ENCODE peak calls at places on chromosomes 3 and 15, in six cellular contexts. K is mucosa of gallbladder; S is H9; J is stimulated activated CD8-positive, alpha-beta memory T cell treated with anti-CD3 and anti-CD28 coated beads, Interleukin-7, amount 100 ng/mL, for 1 hour; N is CD4-positive, alpha-beta T cell; Q is activated CD4-positive, alpha-beta T cell treated with anti-CD3 and anti-CD28 coated beads, Interleukin-2, amount 50 U/mL, for 24 hours. O is an unnamed sample.

GRCh38 chr15:83673385-83673784 is 19.5 kb downstream of the ADAMTSL3 start:
- DNase-seq in K (no peak), S (no peak), J (no peak), N (no peak), Q (no peak), O (no peak)

GRCh38 chr3:42387802-42388651 is 22.4 kb downstream of the LYZL4 start:
- DNase-seq in K (no peak), S (no peak), J (no peak), N (peak), Q (peak), O (peak)

GRCh38 chr15:29695486-29696167 is 126.6 kb downstream of the TJP1 start:
- DNase-seq in K (no peak), S (no peak), J (no peak), N (no peak), Q (no peak), O (no peak)

GRCh38 chr15:40072216-40072990 is 33.4 kb upstream of the SRP14 start:
- DNase-seq in K (no peak), S (peak), J (no peak), N (no peak), Q (no peak), O (peak)

GRCh38 chr3:178568152-178568753 is 32.0 kb downstream of the KCNMB2 start:
- DNase-seq in K (no peak), S (no peak), J (no peak), N (no peak), Q (no peak), O (no peak)

GRCh38 chr15:89905846-89906378 is 6.8 kb downstream of the ARPIN start:
- DNase-seq in K (no peak), S (no peak), J (no peak), N (no peak), Q (no peak), O (no peak)

GRCh38 chr3:10335871-10336622 is 15.1 kb upstream of the SEC13 start:
- DNase-seq in K (no peak), S (no peak), J (no peak), N (no peak), Q (no peak), O (no peak)

GRCh38 chr15:45572627-45573026 is 14.6 kb upstream of the BLOC1S6 start:
- DNase-seq in K (no peak), S (no peak), J (no peak), N (no peak), Q (no peak), O (no peak)

GRCh38 chr3:123792473-123793201 is 91.5 kb downstream of the MYLK start:
- DNase-seq in K (no peak), S (no peak), J (no peak), N (no peak), Q (no peak), O (no peak)

GRCh38 chr3:141081141-141081795 is 30.1 kb downstream of the SPSB4 start:
- DNase-seq in K (no peak), S (no peak), J (no peak), N (no peak), Q (no peak), O (no peak)

GRCh38 chr3:156307704-156308103 is 187.3 kb downstream of the KCNAB1 start:
- DNase-seq in K (peak), S (no peak), J (no peak), N (no peak), Q (no peak), O (peak)

GRCh38 chr3:49616491-49616941 is 57.6 kb upstream of the APEH start:
- DNase-seq in K (no peak), S (peak), J (no peak), N (no peak), Q (no peak), O (no peak)

GRCh38 chr15:92733934-92734521 is 78.5 kb upstream of the FAM174B start:
- DNase-seq in K (no peak), S (peak), J (no peak), N (no peak), Q (no peak), O (peak)

GRCh38 chr3:59774613-59775012 is 724.8 kb upstream of the CFAP20DC start:
- DNase-seq in K (no peak), S (no peak), J (no peak), N (no peak), Q (no peak), O (no peak)

GRCh38 chr3:182979719-182980191 is 583 bp downstream of the DCUN1D1 start:
- DNase-seq in K (no peak), S (no peak), J (no peak), N (no peak), Q (no peak), O (peak)

GRCh38 chr15:78353093-78353492 is 12.9 kb downstream of the CRABP1 start:
- DNase-seq in K (no peak), S (no peak), J (no peak), N (no peak), Q (no peak), O (peak)

GRCh38 chr3:55006277-55006676 is 78.4 kb upstream of the LRTM1 start:
- DNase-seq in K (no peak), S (no peak), J (no peak), N (no peak), Q (no peak), O (no peak)

GRCh38 chr15:28274635-28275034 is 47.3 kb downstream of the HERC2 start:
- DNase-seq in K (no peak), S (no peak), J (no peak), N (no peak), Q (no peak), O (no peak)

GRCh38 chr3:167684389-167684993 is 30.7 kb upstream of the WDR49 start:
- DNase-seq in K (peak), S (no peak), J (peak), N (no peak), Q (peak), O (peak)

GRCh38 chr3:58521917-58522680 is 14.9 kb downstream of the ACOX2 start:
- DNase-seq in K (no peak), S (no peak), J (no peak), N (no peak), Q (no peak), O (no peak)

GRCh38 chr3:48851407-48851806 is 3.7 kb upstream of the PRKAR2A start:
- DNase-seq in K (no peak), S (no peak), J (no peak), N (no peak), Q (no peak), O (no peak)

GRCh38 chr3:30639937-30640336 is 33.5 kb downstream of the TGFBR2 start:
- DNase-seq in K (no peak), S (no peak), J (no peak), N (no peak), Q (peak), O (no peak)

GRCh38 chr3:111246967-111247760 is 175.5 kb downstream of the NECTIN3 start:
- DNase-seq in K (no peak), S (no peak), J (no peak), N (no peak), Q (no peak), O (peak)

GRCh38 chr3:50126287-50127211 is 28.6 kb upstream of the SEMA3F start:
- DNase-seq in K (no peak), S (no peak), J (no peak), N (no peak), Q (no peak), O (no peak)

GRCh38 chr3:174193559-174193958 is 665.6 kb upstream of the NAALADL2 start:
- DNase-seq in K (no peak), S (no peak), J (no peak), N (no peak), Q (no peak), O (no peak)

GRCh38 chr15:87578776-87579175 is 677.8 kb downstream of the NTRK3 start:
- DNase-seq in K (no peak), S (no peak), J (no peak), N (no peak), Q (no peak), O (no peak)

GRCh38 chr3:31895471-31895870 is 85.6 kb downstream of the OSBPL10 start:
- DNase-seq in K (no peak), S (no peak), J (no peak), N (no peak), Q (no peak), O (no peak)

GRCh38 chr15:87781959-87782625 is 474.4 kb downstream of the NTRK3 start:
- DNase-seq in K (no peak), S (no peak), J (no peak), N (no peak), Q (no peak), O (no peak)

GRCh38 chr15:77208222-77208621 is 137.3 kb upstream of the TSPAN3 start:
- DNase-seq in K (no peak), S (no peak), J (no peak), N (no peak), Q (no peak), O (peak)

GRCh38 chr3:109072208-109072607 is 45.7 kb downstream of the MORC1 start:
- DNase-seq in K (no peak), S (no peak), J (no peak), N (no peak), Q (no peak), O (no peak)

GRCh38 chr3:171654809-171655208 is 155.5 kb downstream of the PLD1 start:
- DNase-seq in K (peak), S (no peak), J (no peak), N (no peak), Q (no peak), O (peak)

GRCh38 chr15:32148833-32149555 is 118.7 kb downstream of the CHRNA7 start:
- DNase-seq in K (no peak), S (no peak), J (no peak), N (no peak), Q (no peak), O (no peak)

GRCh38 chr3:96863129-96863740 is 48.8 kb downstream of the EPHA6 start:
- DNase-seq in K (no peak), S (no peak), J (no peak), N (no peak), Q (no peak), O (peak)

GRCh38 chr3:116815831-116816588 is 106.4 kb downstream of the TUSC7 start:
- DNase-seq in K (peak), S (no peak), J (no peak), N (no peak), Q (no peak), O (no peak)

GRCh38 chr3:56851966-56852884 is 50.5 kb upstream of the ARHGEF3 start:
- DNase-seq in K (no peak), S (no peak), J (no peak), N (no peak), Q (no peak), O (no peak)

GRCh38 chr3:30693470-30694120 is 87.2 kb downstream of the TGFBR2 start:
- DNase-seq in K (peak), S (peak), J (no peak), N (peak), Q (peak), O (peak)

GRCh38 chr3:53382106-53382505 is 34.8 kb upstream of the DCP1A start:
- DNase-seq in K (no peak), S (no peak), J (no peak), N (no peak), Q (no peak), O (no peak)

GRCh38 chr3:13878711-13879101 is 1.2 kb downstream of the WNT7A start:
- DNase-seq in K (no peak), S (peak), J (no peak), N (no peak), Q (no peak), O (no peak)